ENCODE peak calls at places on chromosome 13, in ten cellular contexts. B is CD4-positive, alpha-beta memory T cell; S is AG04450; H is PC-9; X is transverse colon; L is brain microvascular endothelial cell; K is bronchial epithelial cell; R is mucosa of descending colon; D is cardiac fibroblast; Z is GM23338. V is an unnamed sample.

GRCh38 chr13:113863511-113864302 is at the start of gene GAS6:
- DNase-seq in K (no peak), Z (peak; percentile 48), H (no peak), S (no peak), X (peak; percentile 80), D (peak; percentile 35), B (no peak), L (no peak), R (peak; percentile 77), V (peak; percentile 31)

GRCh38 chr13:29497137-29497654 is 98.3 kb downstream of the SLC7A1 start:
- DNase-seq in R (no peak), Z (no peak), D (peak; percentile 88), S (peak; percentile 60), K (no peak), B (no peak), X (peak; percentile 30), H (no peak), L (peak; percentile 34), V (no peak)

GRCh38 chr13:69291292-69291906 is 816.2 kb upstream of the ATXN8OS start:
- DNase-seq in X (no peak), S (no peak), H (no peak), L (no peak), Z (peak; percentile 19), D (no peak), R (no peak), B (no peak), K (no peak), V (no peak)

GRCh38 chr13:73057284-73058025 is 1.4 kb upstream of the KLF5 start:
- DNase-seq in D (no peak), R (no peak), L (no peak), K (peak; percentile 67), X (no peak), B (no peak), H (no peak), S (no peak), Z (no peak), V (no peak)

GRCh38 chr13:93098972-93099371 is 127.6 kb upstream of the GPC6 start:
- DNase-seq in D (no peak), S (no peak), B (no peak), X (peak; percentile 14), R (no peak), K (no peak), L (no peak), H (no peak), Z (no peak), V (no peak)

GRCh38 chr13:43167058-43167457 is 143.7 kb downstream of the DNAJC15 start:
- DNase-seq in Z (no peak), H (no peak), R (no peak), L (no peak), X (no peak), B (no peak), D (no peak), K (no peak), S (no peak), V (no peak)

GRCh38 chr13:23069571-23069970 is 111.2 kb upstream of the SGCG start:
- DNase-seq in B (no peak), L (no peak), X (no peak), H (no peak), D (peak; percentile 59), Z (no peak), K (peak; percentile 84), R (no peak), S (peak; percentile 33), V (no peak)

GRCh38 chr13:52010890-52011689 is at the start of gene ATP7B:
- DNase-seq in H (no peak), R (no peak), L (no peak), D (no peak), K (no peak), X (peak; percentile 34), S (no peak), Z (peak; percentile 81), B (peak; percentile 42), V (peak; percentile 18)

GRCh38 chr13:111893071-111893606 is 173.8 kb upstream of the SOX1 start:
- DNase-seq in B (no peak), S (no peak), Z (peak; percentile 84), R (no peak), H (no peak), X (no peak), L (peak; percentile 35), D (no peak), K (no peak), V (no peak)
- H3K4me3 ChIP-seq in B (no peak overlapping the region), S (no peak overlapping the region), Z (peak overlapping the region; percentile 61), R (no peak overlapping the region), H (no peak overlapping the region), X (no peak overlapping the region), L (peak overlapping the region; percentile 20), D (no peak overlapping the region), K (no peak overlapping the region), V (no peak overlapping the region)

DNA sequence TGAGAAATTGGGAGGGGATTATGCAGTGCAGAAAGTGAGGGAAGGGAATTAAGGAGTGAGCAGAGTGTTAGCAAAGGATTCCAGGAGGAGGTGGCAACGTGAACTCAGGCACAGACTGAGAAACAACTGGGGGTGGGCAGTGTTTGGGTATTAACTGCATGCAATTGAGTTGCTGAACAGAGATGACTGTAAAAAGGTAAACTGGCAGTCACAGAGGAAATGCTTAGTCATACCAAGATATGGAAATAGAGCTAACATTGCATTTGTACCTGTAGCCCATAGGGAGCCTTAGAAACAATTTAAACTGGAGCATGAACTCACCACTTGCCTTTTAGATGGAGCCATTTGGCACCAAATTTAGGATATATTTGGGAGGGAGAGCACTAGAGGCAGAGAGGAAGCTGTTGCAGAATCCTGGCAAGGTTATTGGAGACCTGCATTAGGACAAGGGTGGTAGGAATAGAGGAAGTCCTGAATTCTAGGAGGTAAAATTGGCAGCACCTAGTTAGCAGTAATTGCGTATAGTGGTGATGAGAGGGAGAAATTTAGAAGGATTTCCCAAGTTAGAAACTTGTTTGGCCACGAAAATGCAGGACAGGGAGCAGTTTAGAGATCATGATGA is 100.6 kb upstream of the FRY start:
- DNase-seq in X (no peak), R (no peak), S (no peak), H (peak; percentile 46), Z (no peak), D (no peak), K (peak; percentile 72), B (peak; percentile 35), L (no peak), V (peak; percentile 72)
- H3K4me3 ChIP-seq in X (no peak overlapping the region), R (no peak overlapping the region), S (no peak overlapping the region), H (no peak overlapping the region), Z (no peak overlapping the region), D (no peak overlapping the region), K (no peak overlapping the region), B (no peak overlapping the region), L (no peak overlapping the region), V (no peak overlapping the region)

GRCh38 chr13:50376895-50377575 is 361.8 kb downstream of the KCNRG start:
- DNase-seq in L (no peak), K (no peak), Z (peak; percentile 70), D (no peak), B (no peak), X (no peak), R (no peak), S (no peak), H (no peak), V (no peak)

GRCh38 chr13:50378513-50378970 is 363.3 kb downstream of the KCNRG start:
- DNase-seq in R (no peak), S (no peak), B (no peak), H (no peak), Z (no peak), D (no peak), K (no peak), L (no peak), X (no peak), V (no peak)

GRCh38 chr13:50377726-50378270 is 362.6 kb downstream of the KCNRG start:
- DNase-seq in S (no peak), L (no peak), B (no peak), H (no peak), Z (peak; percentile 46), X (no peak), R (no peak), D (no peak), K (no peak), V (no peak)

GRCh38 chr13:50374517-50374916 is 359.3 kb downstream of the KCNRG start:
- DNase-seq in H (no peak), Z (no peak), S (no peak), K (no peak), R (no peak), B (no peak), L (no peak), D (no peak), X (no peak), V (no peak)

DNA sequence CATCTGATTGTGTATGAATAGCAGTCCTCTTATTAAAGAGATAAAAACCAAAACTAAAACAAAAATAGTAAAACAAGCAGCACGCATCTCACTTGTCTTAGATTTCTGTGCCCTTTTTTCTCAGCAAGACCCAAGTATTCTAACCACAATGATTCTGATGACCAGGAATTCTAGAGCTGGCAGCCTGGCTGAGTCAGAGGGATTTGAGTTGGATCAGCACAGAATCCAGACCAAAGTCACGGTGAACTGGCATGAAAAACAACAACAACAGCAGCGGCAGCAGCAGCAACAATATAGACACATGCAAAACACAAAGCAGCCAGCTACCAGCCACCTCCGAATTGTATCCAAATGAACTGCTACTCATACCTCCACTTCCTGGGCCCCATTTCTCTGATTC is 360.5 kb downstream of the KCNRG start:
- DNase-seq in X (no peak), B (no peak), R (no peak), Z (no peak), S (no peak), D (peak; percentile 62), K (peak; percentile 52), H (no peak), L (peak; percentile 62), V (no peak)
- H3K4me3 ChIP-seq in X (no peak overlapping the region), B (no peak overlapping the region), R (no peak overlapping the region), Z (no peak overlapping the region), S (no peak overlapping the region), D (no peak overlapping the region), K (no peak overlapping the region), H (no peak overlapping the region), L (no peak overlapping the region), V (no peak overlapping the region)

GRCh38 chr13:24224232-24224680 is 63.7 kb downstream of the SPATA13 start:
- DNase-seq in Z (no peak), D (no peak), X (no peak), R (no peak), H (no peak), B (no peak), L (no peak), S (no peak), K (no peak), V (no peak)
- H3K4me3 ChIP-seq in Z (no peak overlapping the region), D (no peak overlapping the region), X (no peak overlapping the region), R (no peak overlapping the region), H (no peak overlapping the region), B (peak overlapping the region; percentile 19), L (no peak overlapping the region), S (no peak overlapping the region), K (no peak overlapping the region), V (peak overlapping the region; percentile 10)

GRCh38 chr13:102642475-102642874 is 45.7 kb downstream of the TPP2 start:
- DNase-seq in R (no peak), K (peak; percentile 12), X (peak; percentile 61), D (peak; percentile 10), Z (no peak), L (no peak), B (no peak), H (no peak), S (no peak), V (no peak)
- H3K4me3 ChIP-seq in R (no peak overlapping the region), K (no peak overlapping the region), X (no peak overlapping the region), D (no peak overlapping the region), Z (no peak overlapping the region), L (no peak overlapping the region), B (no peak overlapping the region), H (no peak overlapping the region), S (no peak overlapping the region), V (no peak overlapping the region)

V was measured in GM12865.